ENCODE peak calls at places on chromosome 4, in ten cellular contexts. K is hepatocyte, B is GM12878, U is transverse colon, A is astrocyte, Z is cardiac muscle cell, I is upper lobe of right lung, O is bronchial epithelial cell, F is AG04450, C is pancreas. W is an unnamed sample. For H3K27me3, the result is how much of the 10 kb centered on the place peaks cover.

GRCh38 chr4:109554971-109555370 is 5.1 kb upstream of the MCUB start:
- DNase-seq in K (no peak), B (no peak), U (no peak), A (peak), Z (no peak), I (no peak), O (no peak), F (no peak), C (no peak), W (no peak)

GRCh38 chr4:11722218-11722617 is 293.5 kb upstream of the HS3ST1 start:
- DNase-seq in K (peak), B (no peak), U (no peak), A (no peak), Z (no peak), I (no peak), O (no peak), F (no peak), C (no peak), W (no peak)

GRCh38 chr4:124980276-124980752 is 267.8 kb upstream of the ANKRD50 start:
- DNase-seq in K (no peak), B (no peak), U (no peak), A (peak), Z (peak), I (no peak), O (peak), F (no peak), C (no peak), W (peak)

GRCh38 chr4:172776203-172776896 is 392.3 kb upstream of the GALNT7 start:
- DNase-seq in K (no peak), B (no peak), U (no peak), A (no peak), Z (no peak), I (no peak), O (no peak), F (no peak), C (no peak), W (no peak)

GRCh38 chr4:188037003-188037713 is 41.6 kb downstream of the ZFP42 start:
- DNase-seq in K (no peak), B (no peak), U (no peak), A (no peak), Z (no peak), I (no peak), O (no peak), F (no peak), C (no peak), W (no peak)

GRCh38 chr4:186271279-186271678 is 5.3 kb downstream of the F11 start:
- DNase-seq in K (no peak), B (no peak), U (no peak), A (no peak), Z (no peak), I (no peak), O (no peak), F (no peak), C (no peak), W (no peak)

GRCh38 chr4:57410331-57411052 is 300.3 kb upstream of the IGFBP7 start:
- DNase-seq in K (peak), B (no peak), U (no peak), A (no peak), Z (no peak), I (no peak), O (no peak), F (no peak), C (no peak), W (no peak)

GRCh38 chr4:8538703-8539567 is 41.3 kb upstream of the GPR78 start:
- DNase-seq in K (no peak), B (no peak), U (no peak), A (peak), Z (no peak), I (peak), O (peak), F (no peak), C (peak), W (peak)

GRCh38 chr4:132770776-132771175 is 378.3 kb upstream of the PCDH10 start:
- DNase-seq in K (peak), B (no peak), U (no peak), A (no peak), Z (peak), I (no peak), O (no peak), F (no peak), C (no peak), W (no peak)

GRCh38 chr4:155442267-155443105 is 65.7 kb upstream of the MAP9 start:
- DNase-seq in K (peak), B (no peak), U (peak), A (peak), Z (peak), I (peak), O (peak), F (no peak), C (peak), W (no peak)

GRCh38 chr4:22688236-22688635 is 4.5 kb upstream of the GBA3 start:
- DNase-seq in K (no peak), B (no peak), U (no peak), A (peak), Z (no peak), I (no peak), O (peak), F (no peak), C (no peak), W (no peak)

GRCh38 chr4:83860200-83860599 is 324.3 kb downstream of the GPAT3 start:
- DNase-seq in K (no peak), B (no peak), U (no peak), A (no peak), Z (no peak), I (no peak), O (no peak), F (no peak), C (no peak), W (no peak)

GRCh38 chr4:38747629-38748028 is 35.2 kb downstream of the TLR10 start:
- DNase-seq in K (no peak), B (no peak), U (no peak), A (no peak), Z (no peak), I (no peak), O (no peak), F (no peak), C (no peak), W (no peak)

GRCh38 chr4:22179124-22179874 is 230.7 kb upstream of the KCNIP4 start:
- DNase-seq in K (no peak), B (no peak), U (no peak), A (peak), Z (no peak), I (no peak), O (peak), F (peak), C (no peak), W (peak)

GRCh38 chr4:138494931-138495330 is 252.8 kb upstream of the SLC7A11 start:
- DNase-seq in K (no peak), B (peak), U (no peak), A (no peak), Z (peak), I (no peak), O (peak), F (no peak), C (no peak), W (no peak)

GRCh38 chr4:56650259-56651070 is 30.6 kb downstream of the HOPX start:
- DNase-seq in K (no peak), B (no peak), U (no peak), A (no peak), Z (no peak), I (no peak), O (no peak), F (no peak), C (no peak), W (no peak)

GRCh38 chr4:15054546-15054945 is 52.3 kb downstream of the CPEB2 start:
- DNase-seq in K (no peak), B (no peak), U (no peak), A (no peak), Z (no peak), I (no peak), O (no peak), F (no peak), C (no peak), W (no peak)

GRCh38 chr4:86968477-86969015 is 33.7 kb downstream of the AFF1 start:
- DNase-seq in K (no peak), B (no peak), U (no peak), A (no peak), Z (no peak), I (no peak), O (no peak), F (no peak), C (no peak), W (no peak)

GRCh38 chr4:3320361-3321023 is 27.7 kb downstream of the RGS12 start:
- DNase-seq in K (peak), B (no peak), U (no peak), A (no peak), Z (no peak), I (peak), O (no peak), F (no peak), C (no peak), W (no peak)
- H3K4me3 ChIP-seq in K (no peak), B (no peak), U (no peak), A (no peak), Z (no peak), I (no peak), O (no peak), F (no peak), C (no peak), W (no peak)

DNA sequence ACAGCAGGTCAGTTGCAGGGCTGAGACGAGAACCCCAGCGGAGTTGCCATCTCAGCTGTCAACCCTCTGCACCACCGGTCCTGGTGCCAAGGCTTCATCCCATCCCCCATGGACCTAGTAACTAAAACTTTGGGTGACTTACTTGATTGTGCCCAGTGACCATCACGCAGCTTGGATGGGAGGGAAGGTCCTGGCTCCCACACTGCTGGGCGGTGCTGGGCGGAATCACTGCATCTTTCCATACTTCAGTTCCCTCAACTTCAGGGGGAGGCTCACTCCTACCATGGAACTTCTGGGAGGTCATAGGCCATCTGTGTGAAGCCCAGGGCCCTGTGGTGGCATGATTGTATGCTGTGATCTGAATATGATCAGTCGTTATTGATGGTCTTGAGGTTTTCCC is 26.2 kb upstream of the JAKMIP1 start:
- DNase-seq in K (no peak), B (no peak), U (no peak), A (no peak), Z (no peak), I (no peak), O (no peak), F (no peak), C (no peak), W (no peak)
- H3K27me3 ChIP-seq in K (under half), B (under half), U (under half), A (under half), Z (under half), I (under half), O (under half), F (under half), C (under half), W (under half)

GRCh38 chr4:127124919-127125318 is 507.8 kb upstream of the INTU start:
- DNase-seq in K (peak), B (no peak), U (no peak), A (peak), Z (no peak), I (no peak), O (peak), F (no peak), C (no peak), W (no peak)
- TF ChIP-seq CTCF in K (peak), B (no peak), U (no peak), A (no peak), Z (no peak), I (no peak), O (peak), F (peak), C (no peak), W (peak)

DNA sequence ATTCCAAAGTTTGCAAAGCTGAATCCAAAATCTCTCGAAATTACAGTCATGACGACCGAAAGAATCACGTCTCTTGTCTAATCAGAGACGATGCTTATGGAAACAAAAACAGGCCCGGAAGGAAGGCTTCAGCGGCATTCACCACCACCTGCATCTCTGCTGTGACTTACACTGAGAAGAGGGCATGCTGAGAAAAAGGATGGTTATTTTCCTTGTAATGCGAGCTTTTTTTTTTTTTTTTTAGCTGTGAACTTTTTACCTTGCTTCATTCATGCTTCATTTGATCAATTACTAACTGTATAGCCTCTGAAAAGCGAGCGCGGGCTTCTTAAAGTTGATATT is 209.2 kb downstream of the SOWAHB start:
- DNase-seq in K (no peak), B (no peak), U (no peak), A (peak), Z (no peak), I (no peak), O (no peak), F (no peak), C (no peak), W (no peak)
- H3K4me3 ChIP-seq in K (peak), B (peak), U (peak), A (peak), Z (peak), I (peak), O (peak), F (peak), C (peak), W (peak)

GRCh38 chr4:135267148-135267878 is 1065.7 kb upstream of the PABPC4L start:
- DNase-seq in K (no peak), B (no peak), U (no peak), A (peak), Z (no peak), I (no peak), O (no peak), F (no peak), C (no peak), W (no peak)

GRCh38 chr4:135274461-135274860 is 1072.9 kb upstream of the PABPC4L start:
- DNase-seq in K (no peak), B (no peak), U (no peak), A (no peak), Z (no peak), I (no peak), O (no peak), F (no peak), C (no peak), W (no peak)

DNA sequence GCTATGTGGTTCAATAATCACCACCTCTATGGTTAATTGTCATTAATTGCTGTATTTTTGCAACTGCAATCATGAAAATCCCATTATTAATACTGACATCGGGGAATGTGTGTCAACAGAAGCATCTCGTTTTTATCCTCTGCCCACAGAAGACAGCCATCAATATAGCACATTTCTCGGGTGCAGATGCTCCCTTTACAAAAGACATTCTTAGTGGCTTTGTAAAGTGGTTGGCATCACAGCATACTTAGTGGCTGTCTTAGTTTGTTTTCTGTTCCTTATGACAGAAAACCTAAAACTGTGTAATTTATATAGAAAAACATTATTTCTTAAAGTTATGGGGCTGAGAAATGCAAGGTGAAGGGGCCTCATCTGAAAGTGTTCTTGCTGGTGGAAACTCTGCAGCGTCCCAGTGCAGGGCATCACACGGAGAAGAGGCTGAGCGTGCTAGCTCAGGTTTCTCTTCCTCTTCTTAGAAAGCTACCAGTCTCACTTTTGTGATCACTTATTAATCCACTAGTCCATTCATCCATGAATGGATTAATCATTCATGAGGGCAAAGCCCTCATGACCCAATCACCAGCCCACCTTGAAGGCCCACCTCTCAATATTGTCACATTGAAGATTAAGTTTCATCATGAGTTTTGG is 1067.7 kb upstream of the PABPC4L start:
- DNase-seq in K (no peak), B (peak), U (no peak), A (no peak), Z (no peak), I (no peak), O (no peak), F (no peak), C (no peak), W (no peak)
- H3K27me3 ChIP-seq in K (under half), B (under half), U (under half), A (under half), Z (under half), I (under half), O (under half), F (under half), C (under half), W (under half)

GRCh38 chr4:7101692-7102515 is 34.0 kb upstream of the GRPEL1 start:
- DNase-seq in K (peak), B (no peak), U (peak), A (peak), Z (peak), I (peak), O (peak), F (peak), C (peak), W (peak)
- TF ChIP-seq CTCF in K (peak), B (peak), U (peak), A (peak), Z (peak), I (peak), O (peak), F (peak), C (peak), W (peak)

GRCh38 chr4:33054161-33054560 is 2334.0 kb downstream of the PCDH7 start:
- DNase-seq in K (no peak), B (no peak), U (no peak), A (no peak), Z (no peak), I (no peak), O (no peak), F (no peak), C (no peak), W (no peak)

GRCh38 chr4:33054656-33055055 is 2334.5 kb downstream of the PCDH7 start:
- DNase-seq in K (no peak), B (no peak), U (no peak), A (no peak), Z (no peak), I (no peak), O (no peak), F (no peak), C (no peak), W (no peak)

GRCh38 chr4:33052241-33052640 is 2332.1 kb downstream of the PCDH7 start:
- DNase-seq in K (no peak), B (no peak), U (no peak), A (no peak), Z (no peak), I (no peak), O (no peak), F (no peak), C (no peak), W (no peak)
- H3K4me3 ChIP-seq in K (no peak), B (no peak), U (no peak), A (no peak), Z (no peak), I (no peak), O (no peak), F (no peak), C (no peak), W (no peak)

GRCh38 chr4:1856920-1857699 is 1.2 kb upstream of the LETM1 start:
- DNase-seq in K (peak), B (no peak), U (peak), A (no peak), Z (peak), I (no peak), O (no peak), F (no peak), C (peak), W (no peak)
- H3K27me3 ChIP-seq in K (under half), B (under half), U (under half), A (under half), Z (under half), I (under half), O (under half), F (under half), C (under half), W (under half)

W was measured in kidney epithelial cell.